ENCODE peak calls at places on chromosomes 1 and 21, in four cellular contexts. One of them, this sample, is unnamed.

GRCh38 chr1:97632075-97632474 is 288.8 kb downstream of the DPYD start:
- DNase-seq in PC-3: peak
- DNase-seq in AG08396: no peak
- DNase-seq in Right ventricle myocardium superior: no peak
- DNase-seq in this sample: no peak

GRCh38 chr1:168361252-168361651 is 80.6 kb downstream of the TBX19 start:
- DNase-seq in AG08396: no peak
- DNase-seq in Right ventricle myocardium superior: no peak
- DNase-seq in PC-3: no peak
- DNase-seq in this sample: no peak

GRCh38 chr1:183002797-183003594 is 20.2 kb upstream of the LAMC1 start:
- DNase-seq in PC-3: no peak
- DNase-seq in AG08396: no peak
- DNase-seq in Right ventricle myocardium superior: no peak
- DNase-seq in this sample: no peak

GRCh38 chr1:84940481-84940880 is 47.5 kb upstream of the LPAR3 start:
- DNase-seq in PC-3: peak
- DNase-seq in AG08396: no peak
- DNase-seq in Right ventricle myocardium superior: no peak
- DNase-seq in this sample: no peak

GRCh38 chr1:161226320-161226711 is 456 bp downstream of the TOMM40L start:
- DNase-seq in PC-3: peak
- DNase-seq in AG08396: no peak
- DNase-seq in Right ventricle myocardium superior: no peak
- DNase-seq in this sample: peak

GRCh38 chr1:230140221-230141001 is 73.4 kb downstream of the GALNT2 start:
- DNase-seq in AG08396: no peak
- DNase-seq in Right ventricle myocardium superior: peak
- DNase-seq in PC-3: no peak
- DNase-seq in this sample: no peak

GRCh38 chr1:101253976-101254660 is 17.3 kb downstream of the S1PR1 start:
- DNase-seq in AG08396: no peak
- DNase-seq in Right ventricle myocardium superior: no peak
- DNase-seq in PC-3: peak
- DNase-seq in this sample: no peak

GRCh38 chr1:154860154-154860870 is 9.8 kb downstream of the KCNN3 start:
- DNase-seq in PC-3: no peak
- DNase-seq in Right ventricle myocardium superior: no peak
- DNase-seq in AG08396: no peak
- DNase-seq in this sample: no peak

GRCh38 chr21:38277501-38278111 is 20.8 kb downstream of the KCNJ15 start:
- DNase-seq in PC-3: peak
- DNase-seq in Right ventricle myocardium superior: no peak
- DNase-seq in AG08396: peak
- DNase-seq in this sample: no peak

GRCh38 chr1:187471555-187471954 is 642.8 kb downstream of the PLA2G4A start:
- DNase-seq in Right ventricle myocardium superior: no peak
- DNase-seq in PC-3: peak
- DNase-seq in AG08396: no peak
- DNase-seq in this sample: no peak

GRCh38 chr1:94260635-94261387 is 23.4 kb upstream of the ARHGAP29 start:
- DNase-seq in AG08396: no peak
- DNase-seq in PC-3: no peak
- DNase-seq in Right ventricle myocardium superior: no peak
- DNase-seq in this sample: no peak

GRCh38 chr21:43268804-43269186 is 100.0 kb downstream of the CRYAA start:
- DNase-seq in AG08396: no peak
- DNase-seq in PC-3: no peak
- DNase-seq in Right ventricle myocardium superior: peak
- DNase-seq in this sample: peak

GRCh38 chr1:222090103-222090502 is 348.2 kb upstream of the DUSP10 start:
- DNase-seq in AG08396: no peak
- DNase-seq in PC-3: no peak
- DNase-seq in Right ventricle myocardium superior: no peak
- DNase-seq in this sample: no peak

GRCh38 chr1:48776400-48777218 is at the start of gene BEND5:
- DNase-seq in AG08396: no peak
- DNase-seq in PC-3: peak
- DNase-seq in Right ventricle myocardium superior: peak
- DNase-seq in this sample: peak

GRCh38 chr1:112402682-112403643 is 6.9 kb downstream of the CTTNBP2NL start:
- DNase-seq in Right ventricle myocardium superior: no peak
- DNase-seq in PC-3: no peak
- DNase-seq in AG08396: no peak
- DNase-seq in this sample: no peak

GRCh38 chr1:217040696-217041095 is 317.5 kb upstream of the ESRRG start:
- DNase-seq in Right ventricle myocardium superior: no peak
- DNase-seq in AG08396: no peak
- DNase-seq in PC-3: no peak
- DNase-seq in this sample: no peak

GRCh38 chr21:42153046-42153685 is 65.8 kb upstream of the ABCG1 start:
- DNase-seq in PC-3: no peak
- DNase-seq in Right ventricle myocardium superior: no peak
- DNase-seq in AG08396: no peak
- DNase-seq in this sample: no peak

GRCh38 chr1:25544819-25545218 is 1.4 kb downstream of the LDLRAP1 start:
- DNase-seq in Right ventricle myocardium superior: peak
- DNase-seq in AG08396: peak
- DNase-seq in PC-3: peak
- DNase-seq in this sample: no peak

GRCh38 chr1:237562247-237562823 is 328.4 kb downstream of the ZP4 start:
- DNase-seq in Right ventricle myocardium superior: no peak
- DNase-seq in AG08396: peak
- DNase-seq in PC-3: peak
- DNase-seq in this sample: no peak

GRCh38 chr1:26378088-26378878 is 5.7 kb upstream of the ZNF683 start:
- DNase-seq in AG08396: peak
- DNase-seq in Right ventricle myocardium superior: no peak
- DNase-seq in PC-3: peak
- DNase-seq in this sample: peak

GRCh38 chr1:18541046-18541795 is 60.5 kb downstream of the KLHDC7A start:
- DNase-seq in PC-3: no peak
- DNase-seq in AG08396: no peak
- DNase-seq in Right ventricle myocardium superior: no peak
- DNase-seq in this sample: peak

GRCh38 chr1:172470149-172470548 is 26.3 kb upstream of the PIGC start:
- DNase-seq in PC-3: peak
- DNase-seq in Right ventricle myocardium superior: no peak
- DNase-seq in AG08396: no peak
- DNase-seq in this sample: no peak

GRCh38 chr1:54341763-54342162 is 64.4 kb downstream of the SSBP3 start:
- DNase-seq in AG08396: no peak
- DNase-seq in Right ventricle myocardium superior: no peak
- DNase-seq in PC-3: no peak
- DNase-seq in this sample: no peak

GRCh38 chr1:92485374-92486250 is 1.1 kb downstream of the GFI1 start:
- DNase-seq in Right ventricle myocardium superior: peak
- DNase-seq in PC-3: no peak
- DNase-seq in AG08396: no peak
- DNase-seq in this sample: peak

GRCh38 chr1:209257021-209257420 is 326.5 kb upstream of the CAMK1G start:
- DNase-seq in PC-3: no peak
- DNase-seq in Right ventricle myocardium superior: no peak
- DNase-seq in AG08396: no peak
- DNase-seq in this sample: no peak

GRCh38 chr1:67429528-67430357 is 459 bp downstream of the SERBP1 start:
- DNase-seq in AG08396: peak
- DNase-seq in Right ventricle myocardium superior: peak
- DNase-seq in PC-3: peak
- DNase-seq in this sample: peak

GRCh38 chr1:12138196-12139183 is 28.3 kb upstream of the TNFRSF1B start:
- DNase-seq in PC-3: no peak
- DNase-seq in AG08396: no peak
- DNase-seq in Right ventricle myocardium superior: no peak
- DNase-seq in this sample: peak

GRCh38 chr1:172203135-172203823 is 217.2 kb upstream of the C1orf105 start:
- DNase-seq in Right ventricle myocardium superior: no peak
- DNase-seq in AG08396: peak
- DNase-seq in PC-3: no peak
- DNase-seq in this sample: no peak

GRCh38 chr1:39082140-39082799 is 56.1 kb downstream of the NDUFS5 start:
- DNase-seq in PC-3: no peak
- DNase-seq in AG08396: no peak
- DNase-seq in Right ventricle myocardium superior: no peak
- DNase-seq in this sample: peak

GRCh38 chr1:7679873-7680790 is 91.0 kb upstream of the VAMP3 start:
- DNase-seq in Right ventricle myocardium superior: peak
- DNase-seq in PC-3: no peak
- DNase-seq in AG08396: peak
- DNase-seq in this sample: peak

GRCh38 chr1:37682334-37682987 is 9.9 kb upstream of the CDCA8 start:
- DNase-seq in AG08396: peak
- DNase-seq in PC-3: peak
- DNase-seq in Right ventricle myocardium superior: peak
- DNase-seq in this sample: peak

This sample was measured in spleen.